ENCODE peak calls at places on chromosomes 13 and 19, in eight cellular contexts. T, E, M, J, F, S, P and G are unnamed samples.

GRCh38 chr13:50713849-50714248 is 129.6 kb downstream of the DLEU7 start:
- DNase-seq in T (no peak), P (no peak), S (no peak), F (peak), M (no peak), E (no peak), J (no peak), G (no peak)

GRCh38 chr13:93355094-93355493 is 128.5 kb downstream of the GPC6 start:
- DNase-seq in T (no peak), F (no peak), P (no peak), M (no peak), S (no peak), J (no peak), E (no peak), G (no peak)

GRCh38 chr13:28597641-28598040 is 61.3 kb upstream of the POMP start:
- DNase-seq in F (no peak), J (no peak), P (no peak), T (no peak), S (no peak), E (no peak), M (peak), G (no peak)

GRCh38 chr19:1408300-1409203 is 1.2 kb downstream of the DAZAP1 start:
- DNase-seq in T (peak), E (no peak), M (peak), F (peak), S (peak), P (peak), J (no peak), G (peak)

GRCh38 chr19:57227461-57227860 is 3.4 kb upstream of the AURKC start:
- DNase-seq in J (no peak), M (no peak), F (no peak), E (no peak), T (no peak), P (no peak), S (no peak), G (no peak)

GRCh38 chr19:19552811-19553210 is 14.7 kb downstream of the CILP2 start:
- DNase-seq in F (peak), J (no peak), S (no peak), P (no peak), M (peak), T (peak), E (no peak), G (no peak)

GRCh38 chr19:19997656-19998268 is 41.5 kb downstream of the ZNF682 start:
- DNase-seq in T (peak), S (no peak), E (no peak), J (no peak), M (no peak), P (peak), F (peak), G (no peak)

GRCh38 chr13:105956891-105957290 is 578.6 kb downstream of the EFNB2 start:
- DNase-seq in J (no peak), E (no peak), F (no peak), T (no peak), P (no peak), M (no peak), S (no peak), G (no peak)

GRCh38 chr19:42362891-42363440 is 27.1 kb downstream of the CNFN start:
- DNase-seq in M (peak), J (no peak), F (no peak), S (no peak), T (no peak), P (no peak), E (no peak), G (no peak)

GRCh38 chr13:85864963-85865530 is 65.8 kb upstream of the SLITRK6 start:
- DNase-seq in E (no peak), J (no peak), M (peak), S (no peak), T (no peak), F (peak), P (no peak), G (no peak)

GRCh38 chr13:47598340-47598911 is 402.6 kb downstream of the SUCLA2 start:
- DNase-seq in J (no peak), S (no peak), P (no peak), E (no peak), T (no peak), M (no peak), F (no peak), G (no peak)
- TF ChIP-seq CTCF in J (peak), S (peak), P (no peak), E (no peak), T (peak), M (peak), F (no peak), G (peak)

DNA sequence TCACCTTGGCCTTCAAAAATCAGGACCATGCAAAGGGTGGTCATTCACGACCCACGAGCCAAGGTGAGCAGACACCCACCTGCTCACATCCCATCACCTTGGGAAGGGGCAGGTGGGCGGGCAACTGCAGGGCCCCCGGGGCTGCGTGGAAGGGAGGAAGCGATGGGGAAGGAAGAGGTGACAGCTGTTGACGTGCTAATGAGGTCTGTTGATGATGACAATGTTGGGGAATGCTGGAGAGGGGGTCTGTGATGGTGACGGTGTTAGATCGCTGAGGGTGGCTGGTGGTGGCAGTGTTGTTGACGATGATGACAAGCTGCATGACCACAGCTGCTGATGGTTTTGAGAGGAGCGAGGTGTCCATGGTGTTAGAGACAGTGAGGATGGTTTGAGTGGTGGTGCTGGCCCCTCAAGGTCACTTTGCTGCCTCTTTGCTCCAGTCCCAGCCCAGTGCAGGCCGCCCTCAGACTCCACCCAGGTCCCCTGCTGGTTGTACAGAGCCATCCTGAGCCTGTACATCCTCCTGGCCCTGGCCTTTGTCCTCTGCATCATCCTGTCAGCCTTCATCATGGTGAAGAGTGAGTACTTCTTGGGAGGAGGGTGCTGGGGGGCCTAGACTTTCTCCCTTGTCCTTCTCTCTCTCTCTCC is 898 bp downstream of the MCEMP1 start:
- DNase-seq in T (no peak), F (no peak), S (no peak), E (no peak), J (no peak), M (no peak), P (no peak), G (no peak)
- TF ChIP-seq CTCF in T (no peak), F (no peak), S (no peak), E (no peak), J (no peak), M (no peak), P (no peak), G (no peak)

GRCh38 chr19:11986754-11987153 is 21.9 kb downstream of the ZNF763 start:
- DNase-seq in M (no peak), F (no peak), J (no peak), S (no peak), P (no peak), T (no peak), E (no peak), G (no peak)

GRCh38 chr19:11987405-11988231 is 22.8 kb downstream of the ZNF763 start:
- DNase-seq in P (peak), F (peak), M (peak), J (peak), S (peak), E (peak), T (peak), G (peak)

GRCh38 chr19:11984986-11985385 is 20.1 kb downstream of the ZNF763 start:
- DNase-seq in E (no peak), S (no peak), T (peak), P (no peak), M (no peak), F (peak), J (no peak), G (no peak)

GRCh38 chr19:11989112-11989456 is 24.2 kb downstream of the ZNF763 start:
- DNase-seq in S (no peak), P (no peak), E (no peak), M (no peak), F (no peak), T (no peak), J (no peak), G (no peak)
- TF ChIP-seq CTCF in S (no peak), P (no peak), E (no peak), M (no peak), F (no peak), T (no peak), J (no peak), G (peak)

DNA sequence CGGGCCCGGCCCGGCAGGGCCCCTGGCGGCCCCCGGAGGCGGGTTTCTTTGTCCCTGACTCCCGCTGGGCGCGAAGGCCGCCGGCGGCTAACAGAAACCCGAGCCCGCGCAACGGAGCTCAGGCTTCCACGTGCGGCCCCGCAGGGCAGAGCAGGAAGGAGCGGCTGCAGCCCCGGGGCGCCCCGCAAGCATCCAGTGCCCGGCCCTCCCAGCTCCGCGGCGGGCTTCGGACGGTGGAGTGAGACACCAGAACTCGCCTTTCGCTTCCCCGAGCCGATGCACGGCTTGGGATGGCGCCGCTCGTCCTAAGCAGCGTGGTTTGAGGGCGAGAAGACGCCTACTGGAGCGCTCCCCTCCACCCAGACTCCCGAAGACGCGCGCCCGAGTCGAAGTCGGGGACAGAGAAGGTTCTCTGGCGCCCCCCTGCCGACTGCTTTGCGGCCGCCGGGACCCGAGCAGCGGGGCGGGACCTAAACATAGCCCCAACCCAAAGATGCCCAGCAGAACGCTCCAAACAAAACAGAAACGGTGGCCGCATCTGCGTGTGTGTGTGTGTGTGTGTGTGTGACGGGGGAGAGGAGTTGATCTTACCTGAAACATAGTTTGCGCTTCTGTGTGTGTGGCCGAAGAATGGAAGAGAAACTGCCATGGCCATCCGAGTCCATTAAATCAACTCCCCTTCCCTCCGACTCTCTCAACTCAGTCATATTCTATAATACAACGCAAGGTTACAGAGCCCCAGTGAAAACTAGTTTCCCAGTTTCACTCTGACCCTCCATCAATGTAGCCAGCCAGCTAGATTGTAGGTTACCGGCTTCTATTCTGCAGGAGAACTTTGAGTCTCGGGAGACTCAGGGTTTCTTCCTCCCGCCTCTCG is 629 bp upstream of the FGF9 start:
- DNase-seq in F (peak), M (peak), E (no peak), J (no peak), P (peak), T (peak), S (peak), G (no peak)
- TF ChIP-seq CTCF in F (peak), M (peak), E (peak), J (no peak), P (no peak), T (peak), S (peak), G (peak)

DNA sequence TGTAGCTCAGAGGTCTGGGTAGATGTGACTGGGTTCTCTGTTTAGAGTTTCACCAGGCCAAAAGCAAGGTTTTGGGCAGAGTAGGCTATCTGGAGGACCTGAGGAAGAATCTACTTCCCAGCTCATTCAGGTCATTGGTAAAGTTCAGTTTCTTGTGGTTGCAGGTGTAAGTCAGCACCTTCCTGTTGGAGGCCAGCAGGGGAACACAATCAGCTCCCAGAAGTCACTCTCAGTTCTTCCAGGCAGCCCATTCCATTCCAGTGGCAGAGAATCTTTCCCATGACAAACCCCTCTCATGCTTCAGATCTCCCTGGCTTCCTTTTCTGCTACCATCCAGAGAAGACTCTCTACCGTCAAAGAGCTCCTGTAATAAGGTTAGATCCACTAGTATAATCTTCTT is 176.2 kb upstream of the UFM1 start:
- DNase-seq in T (no peak), F (no peak), S (no peak), E (no peak), J (no peak), P (no peak), M (no peak), G (no peak)
- TF ChIP-seq CTCF in T (no peak), F (no peak), S (no peak), E (no peak), J (no peak), P (no peak), M (no peak), G (no peak)

GRCh38 chr19:35070471-35070870 is 28.9 kb downstream of the HPN start:
- DNase-seq in T (no peak), P (no peak), J (no peak), F (no peak), M (no peak), E (no peak), S (no peak), G (no peak)
- TF ChIP-seq CTCF in T (no peak), P (no peak), J (no peak), F (no peak), M (no peak), E (no peak), S (no peak), G (no peak)

DNA sequence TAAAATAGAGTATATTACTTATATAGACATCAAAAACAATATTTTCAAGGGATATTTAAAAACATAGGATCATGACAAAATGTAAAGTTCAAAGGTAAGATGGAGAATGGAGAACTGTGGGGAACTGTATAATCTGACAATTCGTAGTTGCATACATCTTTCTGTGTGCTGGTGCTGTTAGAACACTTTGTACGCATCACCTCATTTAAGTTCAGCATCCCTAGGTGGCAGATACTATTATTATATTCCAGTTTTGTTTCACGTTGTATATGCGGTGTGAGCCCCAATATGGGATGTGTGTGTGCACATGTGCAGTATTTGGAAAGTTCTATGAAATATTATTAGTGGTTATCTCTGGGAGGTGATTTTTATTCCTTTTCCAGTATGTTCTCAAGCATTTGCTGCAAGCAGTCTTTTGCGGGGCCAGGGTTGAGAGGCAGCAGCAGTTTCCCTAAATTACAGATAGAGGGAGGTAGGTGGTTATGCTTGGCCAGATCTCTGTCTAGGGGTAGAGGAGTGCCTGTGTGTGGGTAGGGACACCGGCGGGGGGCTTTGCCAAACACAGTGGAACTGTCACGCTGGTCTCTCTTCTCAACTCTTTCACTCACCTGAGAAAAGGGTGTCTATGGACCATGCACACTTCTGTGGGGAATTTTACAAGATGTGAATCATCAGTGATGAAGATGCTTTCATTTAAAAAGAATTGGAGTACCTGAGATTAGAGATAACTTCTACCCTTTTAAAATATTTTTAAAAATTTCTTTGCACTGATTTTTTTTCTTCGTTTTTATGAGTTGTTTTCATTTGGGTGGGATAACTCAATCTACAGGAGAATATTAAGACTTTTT is 55.6 kb upstream of the ALOX5AP start:
- DNase-seq in F (peak), T (no peak), P (no peak), M (peak), J (no peak), S (no peak), E (no peak), G (no peak)
- TF ChIP-seq CTCF in F (peak), T (peak), P (peak), M (peak), J (peak), S (peak), E (peak), G (peak)

GRCh38 chr19:34336781-34337271 is 28.2 kb upstream of the GPI start:
- DNase-seq in S (no peak), E (no peak), T (peak), M (peak), F (peak), J (no peak), P (no peak), G (no peak)
- TF ChIP-seq CTCF in S (peak), E (peak), T (peak), M (peak), F (peak), J (peak), P (peak), G (peak)

DNA sequence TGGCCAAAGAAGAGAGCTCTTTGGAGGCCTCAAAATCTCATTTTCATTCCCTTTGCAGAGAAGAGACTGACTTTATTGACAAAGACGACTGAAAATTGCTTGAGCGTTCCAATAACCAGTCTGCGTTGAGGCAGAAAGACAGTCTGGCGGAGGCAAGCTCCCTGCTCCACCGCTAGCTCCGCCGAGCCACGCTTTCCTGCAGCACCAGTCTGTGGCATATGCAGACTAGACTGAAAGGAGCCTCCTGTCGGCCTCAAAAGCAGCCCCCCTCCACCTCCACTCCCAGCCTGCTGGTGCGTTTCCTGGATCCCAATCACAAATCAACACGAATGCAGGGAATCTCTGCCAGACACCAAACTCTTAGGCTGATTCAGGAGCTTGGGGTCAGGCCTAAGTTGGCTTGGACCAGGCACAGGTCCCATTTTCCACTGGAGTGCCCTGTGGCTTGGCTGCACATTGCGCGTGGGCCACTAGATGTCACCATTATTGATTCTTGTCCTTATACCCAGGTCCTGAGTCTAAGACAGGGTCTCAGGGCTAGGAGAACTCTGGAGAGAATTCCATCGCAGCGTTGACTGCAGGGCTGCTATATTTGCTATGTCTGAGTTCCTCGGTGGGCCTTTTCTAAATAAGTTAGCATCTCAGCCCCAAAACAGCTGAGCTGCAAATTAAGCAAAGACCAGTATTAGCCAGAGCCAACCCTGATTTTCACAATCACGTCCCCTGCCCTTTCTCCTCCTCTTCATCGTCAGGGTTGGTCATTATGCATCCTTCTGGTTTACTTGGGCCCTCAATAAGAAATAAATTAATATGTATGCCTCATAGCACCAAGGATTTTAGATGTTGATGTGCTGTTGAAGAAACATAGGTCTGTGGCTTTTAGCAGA is 5.2 kb upstream of the ZNF507 start:
- DNase-seq in E (no peak), S (peak), P (peak), M (peak), J (no peak), F (peak), T (peak), G (no peak)
- TF ChIP-seq CTCF in E (peak), S (peak), P (peak), M (peak), J (peak), F (peak), T (peak), G (peak)

GRCh38 chr19:58326914-58327726 is at the start of gene ZSCAN22:
- DNase-seq in E (peak), P (peak), F (peak), M (peak), J (peak), S (peak), T (peak), G (peak)
- TF ChIP-seq CTCF in E (no peak), P (no peak), F (no peak), M (no peak), J (no peak), S (no peak), T (no peak), G (no peak)